ENCODE peak calls at places on chromosomes 4 and X, in eight cellular contexts. O, U, T, D, P, G, C and F are unnamed samples.
A peak's percentile ranks its signal among the peaks of the same experiment; 100 is the strongest.

GRCh38 chrX:42119076-42119475 is 195.7 kb upstream of the CASK start:
- DNase-seq in O (no peak), U (peak; percentile 52), T (peak; percentile 70), D (no peak), P (peak; percentile 28), G (no peak), C (no peak), F (peak; percentile 45)

GRCh38 chrX:45668686-45669443 is 468.2 kb upstream of the DIPK2B start:
- DNase-seq in O (no peak), U (no peak), T (no peak), D (no peak), P (no peak), G (no peak), C (peak; percentile 79), F (no peak)

GRCh38 chr4:141771889-141772830 is 135.8 kb downstream of the IL15 start:
- DNase-seq in O (no peak), U (no peak), T (no peak), D (no peak), P (no peak), G (no peak), C (no peak), F (no peak)

GRCh38 chr4:38752393-38752961 is 30.3 kb downstream of the TLR10 start:
- DNase-seq in O (no peak), U (no peak), T (peak; percentile 68), D (no peak), P (no peak), G (no peak), C (no peak), F (no peak)

GRCh38 chr4:153403761-153404160 is 59.3 kb downstream of the MND1 start:
- DNase-seq in O (no peak), U (no peak), T (no peak), D (no peak), P (no peak), G (no peak), C (no peak), F (no peak)

GRCh38 chrX:154008521-154008920 is 11.2 kb downstream of the IRAK1 start:
- DNase-seq in O (no peak), U (no peak), T (no peak), D (no peak), P (no peak), G (no peak), C (no peak), F (no peak)

GRCh38 chrX:39253551-39253950 is 452.3 kb downstream of the MID1IP1 start:
- DNase-seq in O (no peak), U (no peak), T (no peak), D (no peak), P (no peak), G (no peak), C (no peak), F (no peak)

GRCh38 chr4:81052119-81053068 is 21.9 kb downstream of the BMP3 start:
- DNase-seq in O (no peak), U (peak; percentile 49), T (peak; percentile 52), D (peak; percentile 52), P (peak; percentile 26), G (no peak), C (peak; percentile 9), F (peak; percentile 22)